ENCODE peak calls at places on chromosomes 5 and 9, in seven cellular contexts. G, X, Y, Z, T, O and F are unnamed samples. For H3K36me3, the result is how much of the 10 kb centered on the place peaks cover.

GRCh38 chr9:109286571-109286977 is 34.3 kb downstream of the EPB41L4B start:
- DNase-seq in G (no peak), X (no peak), Y (peak), Z (no peak), T (no peak), O (no peak), F (peak)

GRCh38 chr5:135232958-135233357 is 166.1 kb downstream of the MACROH2A1 start:
- DNase-seq in G (no peak), X (peak), Y (no peak), Z (no peak), T (no peak), O (no peak), F (no peak)

GRCh38 chr5:143987751-143988560 is 176.0 kb downstream of the HMHB1 start:
- DNase-seq in G (no peak), X (no peak), Y (no peak), Z (no peak), T (no peak), O (no peak), F (no peak)

GRCh38 chr5:92962752-92963151 is 618.3 kb downstream of the NR2F1-AS1 start:
- DNase-seq in G (no peak), X (no peak), Y (no peak), Z (no peak), T (no peak), O (no peak), F (no peak)

GRCh38 chr5:157177935-157178334 is 2.7 kb upstream of the ITK start:
- DNase-seq in G (no peak), X (no peak), Y (no peak), Z (no peak), T (no peak), O (no peak), F (no peak)

GRCh38 chr5:35859101-35859661 is 2.5 kb downstream of the IL7R start:
- DNase-seq in G (no peak), X (no peak), Y (peak), Z (peak), T (no peak), O (no peak), F (no peak)

GRCh38 chr9:130835441-130836298 is 616 bp downstream of the ABL1 start:
- DNase-seq in G (no peak), X (peak), Y (peak), Z (peak), T (no peak), O (peak), F (no peak)

GRCh38 chr9:134909511-134910105 is 8.1 kb downstream of the FCN1 start:
- DNase-seq in G (no peak), X (no peak), Y (no peak), Z (no peak), T (no peak), O (no peak), F (no peak)

GRCh38 chr9:79572891-79573696 is 1.3 kb downstream of the TLE4 start:
- DNase-seq in G (no peak), X (peak), Y (peak), Z (peak), T (no peak), O (peak), F (peak)

GRCh38 chr5:168261212-168261575 is 30.3 kb upstream of the WWC1 start:
- DNase-seq in G (no peak), X (no peak), Y (no peak), Z (no peak), T (no peak), O (no peak), F (no peak)

GRCh38 chr5:33576726-33577620 is 136.2 kb downstream of the TARS1 start:
- DNase-seq in G (no peak), X (no peak), Y (no peak), Z (no peak), T (no peak), O (no peak), F (no peak)

GRCh38 chr5:2642684-2643325 is 108.7 kb downstream of the IRX2 start:
- DNase-seq in G (no peak), X (no peak), Y (no peak), Z (no peak), T (no peak), O (no peak), F (no peak)

GRCh38 chr5:94941113-94941765 is 322.8 kb downstream of the SLF1 start:
- DNase-seq in G (no peak), X (no peak), Y (no peak), Z (no peak), T (no peak), O (no peak), F (no peak)

GRCh38 chr5:133742370-133743036 is 130.2 kb upstream of the FSTL4 start:
- DNase-seq in G (no peak), X (no peak), Y (no peak), Z (no peak), T (no peak), O (peak), F (no peak)

GRCh38 chr5:152593388-152593787 is 188.3 kb upstream of the NMUR2 start:
- DNase-seq in G (no peak), X (no peak), Y (no peak), Z (no peak), T (no peak), O (no peak), F (no peak)
- TF ChIP-seq CTCF in G (no peak), X (no peak), Y (no peak), Z (no peak), T (no peak), O (no peak), F (no peak)

DNA sequence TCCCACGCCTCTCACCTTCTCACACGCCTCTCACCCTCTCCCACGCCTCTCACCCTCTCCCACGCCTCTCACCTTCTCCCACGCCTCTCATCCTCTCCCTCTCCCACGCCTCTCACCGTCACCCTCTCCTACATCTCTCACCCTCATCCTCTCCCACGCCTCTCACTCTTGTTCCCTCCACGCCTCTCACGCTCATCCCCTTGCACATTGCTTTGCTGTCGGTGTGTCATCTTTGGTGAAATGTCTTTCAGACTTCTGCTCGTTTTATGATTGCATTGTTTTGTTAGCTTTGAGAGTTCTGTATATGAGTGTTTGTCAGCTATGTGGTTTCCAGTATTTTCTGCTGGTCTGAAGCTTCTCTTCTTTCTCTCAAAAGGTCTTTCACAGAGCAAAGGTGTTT is 102.7 kb downstream of the EHMT1 start:
- DNase-seq in G (no peak), X (no peak), Y (no peak), Z (no peak), T (no peak), O (no peak), F (no peak)
- H3K36me3 ChIP-seq in G (half or more), X (under half), Y (under half), Z (under half), T (under half), O (under half), F (under half)

GRCh38 chr5:71925608-71926091 is 181.6 kb upstream of the MAP1B start:
- DNase-seq in G (no peak), X (peak), Y (no peak), Z (no peak), T (no peak), O (no peak), F (no peak)

GRCh38 chr5:71924325-71924724 is 182.9 kb upstream of the MAP1B start:
- DNase-seq in G (no peak), X (no peak), Y (no peak), Z (no peak), T (no peak), O (no peak), F (no peak)

GRCh38 chr5:71924980-71925379 is 182.3 kb upstream of the MAP1B start:
- DNase-seq in G (no peak), X (no peak), Y (no peak), Z (no peak), T (no peak), O (no peak), F (no peak)

GRCh38 chr5:71923755-71924154 is 183.5 kb upstream of the MAP1B start:
- DNase-seq in G (no peak), X (no peak), Y (no peak), Z (no peak), T (no peak), O (no peak), F (no peak)

DNA sequence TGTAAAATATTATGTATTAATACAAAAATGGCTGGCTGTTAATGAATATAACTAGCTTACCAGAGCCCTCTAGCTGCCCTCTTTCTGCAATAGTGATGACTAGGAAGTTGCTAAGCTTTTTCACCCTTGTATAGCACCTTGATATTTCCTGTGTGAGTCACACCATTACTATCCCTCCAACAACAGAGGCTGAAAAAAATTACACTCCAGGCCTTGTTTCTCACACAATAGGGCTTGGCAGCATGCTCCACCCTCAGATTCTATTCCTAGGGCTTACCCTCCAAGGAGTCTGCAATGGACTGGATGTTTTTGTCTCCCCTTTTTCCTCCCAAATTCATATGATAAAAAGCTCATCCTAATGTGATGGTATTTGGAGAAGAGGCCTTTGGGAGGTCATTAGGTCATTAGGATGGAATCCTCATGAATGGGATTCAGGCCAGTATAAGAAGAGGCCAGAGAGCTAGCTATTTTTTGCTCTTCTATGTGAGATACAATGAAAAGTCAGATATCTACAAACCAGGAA is 184.6 kb upstream of the MAP1B start:
- DNase-seq in G (no peak), X (no peak), Y (peak), Z (no peak), T (peak), O (no peak), F (no peak)
- TF ChIP-seq CTCF in G (no peak), X (peak), Y (peak), Z (no peak), T (no peak), O (no peak), F (no peak)

GRCh38 chr9:132424857-132425702 is 15.1 kb downstream of the CFAP77 start:
- DNase-seq in G (no peak), X (no peak), Y (no peak), Z (no peak), T (no peak), O (no peak), F (no peak)
- H3K36me3 ChIP-seq in G (under half), X (under half), Y (under half), Z (under half), T (under half), O (under half), F (under half)

DNA sequence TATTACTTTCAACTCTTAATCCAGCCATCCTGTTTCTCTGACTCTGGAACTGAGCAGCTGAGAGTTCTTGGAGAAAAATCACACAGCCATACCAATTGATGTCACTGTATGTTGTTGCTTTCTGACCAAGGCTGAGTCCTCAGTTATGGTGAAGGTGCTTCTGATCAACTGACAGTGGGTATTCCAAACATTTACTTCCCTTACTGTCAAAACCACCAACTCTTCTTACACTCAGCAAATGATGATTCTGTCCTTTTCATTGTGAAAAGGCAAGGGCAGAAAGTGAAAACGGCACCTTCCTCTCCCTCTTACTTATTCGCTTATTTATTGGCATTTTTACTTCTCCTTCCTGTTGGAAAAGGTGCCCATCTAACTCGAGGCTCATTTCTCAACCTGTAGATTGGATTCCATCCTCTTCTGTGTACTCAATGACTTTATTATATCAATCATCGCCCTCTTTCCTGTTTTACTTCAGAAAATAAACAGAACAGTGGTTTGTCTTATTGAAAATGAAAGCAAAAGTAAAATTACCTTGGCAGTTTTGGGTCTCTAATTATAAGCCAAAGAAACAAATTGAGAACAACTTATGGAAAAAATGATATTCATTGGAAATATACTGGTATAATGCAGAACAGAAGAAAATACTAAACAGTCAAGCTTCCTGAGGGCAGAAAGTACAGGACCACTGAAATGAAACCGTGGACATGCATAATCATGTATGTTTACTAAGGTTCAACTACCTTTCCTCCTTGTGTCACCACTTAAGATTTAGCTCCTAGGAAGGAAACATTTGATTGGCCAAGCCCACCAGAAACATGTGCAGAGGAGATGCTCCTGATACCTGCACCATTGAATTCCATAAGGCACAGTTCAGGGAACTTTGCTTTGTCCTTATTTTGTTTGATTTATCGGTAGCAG is 104.5 kb upstream of the CHD1 start:
- DNase-seq in G (no peak), X (no peak), Y (peak), Z (no peak), T (no peak), O (no peak), F (no peak)
- TF ChIP-seq CTCF in G (no peak), X (no peak), Y (no peak), Z (no peak), T (no peak), O (no peak), F (no peak)

GRCh38 chr9:125151730-125152129 is 8.4 kb upstream of the SCAI start:
- DNase-seq in G (no peak), X (no peak), Y (no peak), Z (no peak), T (no peak), O (no peak), F (no peak)

GRCh38 chr9:125156551-125156950 is 13.2 kb upstream of the SCAI start:
- DNase-seq in G (no peak), X (no peak), Y (no peak), Z (no peak), T (no peak), O (no peak), F (no peak)

GRCh38 chr9:125150349-125151245 is 7.3 kb upstream of the SCAI start:
- DNase-seq in G (no peak), X (no peak), Y (no peak), Z (no peak), T (no peak), O (no peak), F (no peak)

GRCh38 chr9:125153712-125154367 is 10.5 kb upstream of the SCAI start:
- DNase-seq in G (no peak), X (no peak), Y (no peak), Z (no peak), T (no peak), O (no peak), F (no peak)
- H3K36me3 ChIP-seq in G (half or more), X (half or more), Y (under half), Z (under half), T (under half), O (under half), F (under half)

GRCh38 chr5:54194326-54194725 is 116.0 kb downstream of the ARL15 start:
- DNase-seq in G (no peak), X (no peak), Y (no peak), Z (no peak), T (no peak), O (no peak), F (no peak)
- TF ChIP-seq CTCF in G (no peak), X (no peak), Y (no peak), Z (no peak), T (no peak), O (no peak), F (no peak)

GRCh38 chr5:160266044-160266718 is 36.9 kb downstream of the FABP6 start:
- DNase-seq in G (no peak), X (no peak), Y (no peak), Z (no peak), T (no peak), O (no peak), F (no peak)
- H3K36me3 ChIP-seq in G (under half), X (under half), Y (under half), Z (under half), T (under half), O (under half), F (under half)

GRCh38 chr9:21491742-21492141 is 9.6 kb upstream of the IFNE start:
- DNase-seq in G (no peak), X (no peak), Y (no peak), Z (no peak), T (no peak), O (no peak), F (no peak)
- TF ChIP-seq CTCF in G (no peak), X (no peak), Y (no peak), Z (no peak), T (no peak), O (no peak), F (no peak)

GRCh38 chr5:80738466-80738865 is 83.7 kb upstream of the DHFR start:
- DNase-seq in G (no peak), X (no peak), Y (no peak), Z (no peak), T (no peak), O (no peak), F (no peak)

GRCh38 chr5:80739057-80739456 is 84.3 kb upstream of the DHFR start:
- DNase-seq in G (no peak), X (no peak), Y (no peak), Z (no peak), T (no peak), O (no peak), F (no peak)

GRCh38 chr5:80741015-80741414 is 86.2 kb upstream of the DHFR start:
- DNase-seq in G (no peak), X (no peak), Y (no peak), Z (no peak), T (no peak), O (no peak), F (no peak)

GRCh38 chr5:80739487-80739886 is 84.7 kb upstream of the DHFR start:
- DNase-seq in G (no peak), X (no peak), Y (no peak), Z (no peak), T (no peak), O (no peak), F (no peak)

DNA sequence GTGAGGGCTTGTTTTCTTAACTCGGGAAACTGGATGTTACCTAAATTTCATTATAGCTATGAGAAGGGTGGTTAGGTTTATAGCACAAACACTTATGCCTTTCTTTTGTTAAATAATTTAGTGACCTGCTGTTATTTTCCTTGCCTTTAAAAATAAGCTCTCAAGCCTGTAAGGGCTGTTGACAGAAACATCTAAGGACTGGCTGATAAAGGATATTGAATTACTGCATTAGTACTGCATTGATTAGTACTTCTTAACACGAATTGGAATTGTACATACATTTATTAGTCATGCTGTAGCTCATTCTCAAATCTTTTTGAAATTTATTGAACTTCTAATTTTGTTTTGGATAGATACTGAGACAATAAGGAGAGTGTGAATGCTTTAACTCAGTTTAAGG is 85.1 kb upstream of the DHFR start:
- DNase-seq in G (no peak), X (no peak), Y (no peak), Z (no peak), T (no peak), O (no peak), F (no peak)
- H3K36me3 ChIP-seq in G (under half), X (under half), Y (under half), Z (under half), T (under half), O (under half), F (under half)